ENCODE peak calls at places on chromosomes 16 and 17, in four cellular contexts. Q, N, Y and I are unnamed samples.

GRCh38 chr16:69040144-69040909 is 65.1 kb upstream of the HAS3 start:
- DNase-seq in Y (no peak), N (no peak), Q (no peak), I (no peak)

GRCh38 chr17:40352044-40352778 is 12.3 kb downstream of the GJD3 start:
- DNase-seq in N (no peak), Q (no peak), Y (no peak), I (no peak)

GRCh38 chr17:57442914-57443571 is 186.7 kb downstream of the MSI2 start:
- DNase-seq in Q (no peak), N (no peak), Y (peak), I (no peak)

GRCh38 chr17:19242926-19243325 is 5.8 kb downstream of the EPN2 start:
- DNase-seq in N (no peak), Q (no peak), Y (no peak), I (no peak)

GRCh38 chr16:29023279-29024278 is 38.7 kb downstream of the LAT start:
- DNase-seq in N (no peak), Y (no peak), Q (no peak), I (no peak)

GRCh38 chr16:50202926-50203624 is 50.0 kb downstream of the TENT4B start:
- DNase-seq in Q (no peak), N (peak), Y (no peak), I (peak)

GRCh38 chr17:49401971-49402491 is 12.7 kb downstream of the PHB1 start:
- DNase-seq in N (no peak), Q (no peak), Y (no peak), I (no peak)

GRCh38 chr16:27973678-27974077 is 89.8 kb downstream of the GSG1L start:
- DNase-seq in Y (no peak), Q (no peak), N (no peak), I (no peak)

GRCh38 chr16:5502467-5502869 is 404.9 kb upstream of the EEF2KMT start:
- DNase-seq in Q (no peak), N (no peak), Y (no peak), I (no peak)

GRCh38 chr16:49700222-49700927 is 155.5 kb downstream of the ZNF423 start:
- DNase-seq in Y (peak), Q (no peak), N (peak), I (no peak)

GRCh38 chr17:38325221-38325851 is 18.4 kb downstream of the GPR179 start:
- DNase-seq in Q (no peak), N (no peak), Y (no peak), I (no peak)

GRCh38 chr17:81651692-81652091 is 4.7 kb downstream of the PDE6G start:
- DNase-seq in Q (no peak), Y (no peak), N (no peak), I (peak)

GRCh38 chr17:75262112-75262606 is 480 bp downstream of the MRPS7 start:
- DNase-seq in Q (no peak), Y (no peak), N (no peak), I (peak)

GRCh38 chr17:78664476-78665384 is 87.5 kb upstream of the DNAH17 start:
- DNase-seq in Q (no peak), N (no peak), Y (no peak), I (no peak)

GRCh38 chr17:66459811-66460270 is 157.4 kb downstream of the PRKCA start:
- DNase-seq in Q (no peak), N (peak), Y (peak), I (peak)

GRCh38 chr17:79939755-79940154 is 95.9 kb downstream of the TBC1D16 start:
- DNase-seq in Q (no peak), Y (no peak), N (no peak), I (no peak)

GRCh38 chr17:77571141-77571540 is 387.4 kb upstream of the TNRC6C start:
- DNase-seq in Q (no peak), Y (no peak), N (no peak), I (no peak)

GRCh38 chr17:43645765-43646481 is 15.8 kb downstream of the MEOX1 start:
- DNase-seq in N (peak), Q (no peak), Y (peak), I (no peak)

GRCh38 chr17:82528484-82529265 is 9.1 kb downstream of the FOXK2 start:
- DNase-seq in Q (no peak), Y (peak), N (no peak), I (no peak)

GRCh38 chr17:41547921-41548843 is 20.1 kb upstream of the KRT19 start:
- DNase-seq in Y (no peak), Q (no peak), N (no peak), I (peak)

GRCh38 chr16:2810651-2811050 is 6.4 kb upstream of the PRSS21 start:
- DNase-seq in Q (no peak), N (no peak), Y (no peak), I (no peak)

GRCh38 chr16:5228369-5228768 is 130.8 kb upstream of the EEF2KMT start:
- DNase-seq in N (no peak), Y (no peak), Q (no peak), I (no peak)

GRCh38 chr17:72972263-72972951 is 120.1 kb downstream of the SLC39A11 start:
- DNase-seq in N (no peak), Y (no peak), Q (no peak), I (no peak)

GRCh38 chr16:19518423-19518822 is 3.5 kb downstream of the GDE1 start:
- DNase-seq in Y (no peak), N (no peak), Q (no peak), I (no peak)

GRCh38 chr16:85586360-85587145 is 26.6 kb upstream of the GSE1 start:
- DNase-seq in Q (no peak), Y (peak), N (no peak), I (no peak)